ENCODE peak calls at places on chromosomes 5 and 9, in six cellular contexts. D, O, R, T, N and S are unnamed samples.

GRCh38 chr5:53419247-53419646 is 61.2 kb upstream of the FST start:
- DNase-seq in T (no peak), D (no peak), O (no peak), R (no peak), N (no peak), S (no peak)

GRCh38 chr9:17064558-17064957 is 70.3 kb upstream of the CNTLN start:
- DNase-seq in O (no peak), D (no peak), R (no peak), T (no peak), N (no peak), S (no peak)

GRCh38 chr9:30757723-30758122 is 1626.7 kb upstream of the ACO1 start:
- DNase-seq in R (no peak), N (no peak), O (peak), D (no peak), T (no peak), S (no peak)

GRCh38 chr9:33498387-33498786 is 24.7 kb upstream of the NOL6 start:
- DNase-seq in N (no peak), T (no peak), R (no peak), D (no peak), O (peak), S (no peak)

GRCh38 chr5:101535626-101536025 is 632.5 kb upstream of the ST8SIA4 start:
- DNase-seq in R (no peak), T (no peak), D (no peak), O (no peak), N (no peak), S (no peak)

GRCh38 chr5:1552469-1553255 is 28.9 kb upstream of the LPCAT1 start:
- DNase-seq in O (no peak), R (no peak), N (no peak), D (no peak), T (no peak), S (peak)

GRCh38 chr5:69046375-69046957 is 47.3 kb upstream of the SLC30A5 start:
- DNase-seq in N (peak), O (no peak), R (no peak), T (no peak), D (no peak), S (no peak)

GRCh38 chr5:130571076-130571475 is 594.0 kb downstream of the HINT1 start:
- DNase-seq in D (no peak), N (no peak), R (no peak), T (no peak), O (no peak), S (no peak)

GRCh38 chr5:138945421-138946240 is 70.5 kb upstream of the LRRTM2 start:
- DNase-seq in O (no peak), T (no peak), R (no peak), N (no peak), D (no peak), S (peak)

GRCh38 chr5:180649297-180650039 is at the start of gene FLT4:
- DNase-seq in T (no peak), N (no peak), O (no peak), D (no peak), R (no peak), S (no peak)

GRCh38 chr5:113331201-113331551 is 103.6 kb downstream of the TSSK1B start:
- DNase-seq in T (no peak), O (no peak), D (no peak), N (no peak), R (no peak), S (peak)

GRCh38 chr9:109908459-109909390 is 128.7 kb downstream of the PALM2AKAP2 start:
- DNase-seq in N (no peak), O (no peak), R (no peak), D (no peak), T (no peak), S (no peak)

GRCh38 chr5:122500245-122501086 is 188.4 kb downstream of the SNCAIP start:
- DNase-seq in O (peak), R (peak), D (peak), N (peak), T (no peak), S (no peak)

GRCh38 chr9:130894546-130894945 is 2.1 kb downstream of the QRFP start:
- DNase-seq in O (no peak), T (no peak), R (no peak), D (no peak), N (no peak), S (no peak)

GRCh38 chr5:116923344-116923743 is 348.7 kb upstream of the SEMA6A start:
- DNase-seq in O (no peak), R (no peak), T (no peak), N (peak), D (no peak), S (no peak)

GRCh38 chr9:122263699-122264349 is 816 bp downstream of the RBM18 start:
- DNase-seq in O (no peak), N (no peak), T (peak), R (peak), D (no peak), S (no peak)

GRCh38 chr5:178416919-178417318 is 173.3 kb downstream of the COL23A1 start:
- DNase-seq in R (peak), T (no peak), N (no peak), O (no peak), D (no peak), S (no peak)

GRCh38 chr5:131263648-131264452 is at the start of gene CDC42SE2:
- DNase-seq in D (peak), R (peak), N (peak), O (peak), T (peak), S (peak)

GRCh38 chr5:169567079-169567478 is 16.5 kb upstream of the SPDL1 start:
- DNase-seq in T (no peak), D (no peak), N (no peak), O (no peak), R (no peak), S (no peak)

GRCh38 chr9:137506274-137506673 is 43.9 kb downstream of the PNPLA7 start:
- DNase-seq in D (no peak), O (no peak), T (no peak), R (peak), N (no peak), S (no peak)

GRCh38 chr9:105117111-105117682 is 127.3 kb upstream of the SLC44A1 start:
- DNase-seq in T (no peak), D (no peak), N (no peak), R (no peak), O (no peak), S (no peak)

GRCh38 chr9:87402537-87402936 is 95.1 kb upstream of the DAPK1 start:
- DNase-seq in N (no peak), O (no peak), D (no peak), T (no peak), R (no peak), S (no peak)

GRCh38 chr9:129026442-129027223 is 1.5 kb downstream of the SH3GLB2 start:
- DNase-seq in R (no peak), D (no peak), N (peak), O (peak), T (no peak), S (peak)

GRCh38 chr9:115194216-115194615 is 76.3 kb upstream of the TNC start:
- DNase-seq in R (no peak), D (no peak), T (no peak), N (no peak), O (no peak), S (no peak)

GRCh38 chr5:133296624-133297023 is 244.8 kb downstream of the HSPA4 start:
- DNase-seq in D (no peak), T (no peak), R (no peak), O (no peak), N (no peak), S (no peak)

GRCh38 chr5:132090107-132090506 is 16.5 kb downstream of the CSF2 start:
- DNase-seq in T (no peak), O (peak), D (no peak), N (no peak), R (peak), S (peak)

GRCh38 chr5:15431923-15432322 is 68.1 kb upstream of the FBXL7 start:
- DNase-seq in N (no peak), T (no peak), O (no peak), R (no peak), D (no peak), S (no peak)

GRCh38 chr9:135213566-135213965 is 126.1 kb downstream of the OLFM1 start:
- DNase-seq in O (no peak), T (no peak), R (no peak), N (no peak), D (no peak), S (peak)

GRCh38 chr9:87212563-87213154 is 265.4 kb upstream of the GAS1 start:
- DNase-seq in R (peak), T (no peak), O (no peak), D (no peak), N (no peak), S (no peak)

GRCh38 chr5:96058084-96058483 is 96.4 kb upstream of the ELL2 start:
- DNase-seq in O (no peak), T (no peak), R (no peak), N (no peak), D (no peak), S (no peak)

GRCh38 chr5:33148076-33148501 is 292.7 kb upstream of the TARS1 start:
- DNase-seq in N (no peak), R (no peak), T (no peak), D (no peak), O (no peak), S (no peak)